ENCODE peak calls at places on chromosomes 13 and 19, in four cellular contexts. E is IMR-90, U is astrocyte, P is aorta. Y is an unnamed sample.

GRCh38 chr13:26446751-26447150 is 110.7 kb upstream of the WASF3 start:
- DNase-seq in E (no peak), U (no peak), P (no peak), Y (no peak)

GRCh38 chr19:44806271-44806670 is 2.6 kb upstream of the BCAM start:
- DNase-seq in E (no peak), U (no peak), P (no peak), Y (peak; percentile 65)

GRCh38 chr19:51480590-51480989 is 2.3 kb downstream of the CEACAM18 start:
- DNase-seq in E (no peak), U (no peak), P (no peak), Y (peak; percentile 58)

GRCh38 chr13:114282143-114282685 is 813 bp downstream of the UPF3A start:
- DNase-seq in E (peak; percentile 65), U (no peak), P (peak; percentile 84), Y (peak; percentile 52)

GRCh38 chr13:113393572-113394503 is 29.9 kb upstream of the GRTP1 start:
- DNase-seq in E (peak; percentile 59), U (peak; percentile 20), P (peak; percentile 93), Y (peak; percentile 72)

GRCh38 chr19:17243340-17243853 is 2.3 kb downstream of the NR2F6 start:
- DNase-seq in E (no peak), U (no peak), P (no peak), Y (no peak)

GRCh38 chr13:45231722-45232121 is 30.9 kb upstream of the KCTD4 start:
- DNase-seq in E (peak; percentile 63), U (peak; percentile 52), P (no peak), Y (no peak)

GRCh38 chr13:22563272-22563671 is 617.5 kb upstream of the SGCG start:
- DNase-seq in E (no peak), U (no peak), P (no peak), Y (no peak)

GRCh38 chr13:50797081-50797480 is 46.4 kb downstream of the DLEU7 start:
- DNase-seq in E (no peak), U (peak; percentile 4), P (no peak), Y (no peak)

GRCh38 chr13:78239681-78240080 is 321.1 kb upstream of the EDNRB start:
- DNase-seq in E (peak; percentile 1), U (no peak), P (no peak), Y (no peak)

GRCh38 chr19:409515-410242 is 732 bp upstream of the C2CD4C start:
- DNase-seq in E (no peak), U (no peak), P (peak; percentile 67), Y (no peak)

GRCh38 chr19:3109491-3109890 is 15.3 kb downstream of the GNA11 start:
- DNase-seq in E (no peak), U (no peak), P (no peak), Y (no peak)

GRCh38 chr13:83295684-83296083 is 586.6 kb downstream of the SLITRK1 start:
- DNase-seq in E (peak; percentile 11), U (no peak), P (no peak), Y (no peak)

GRCh38 chr19:48405850-48406249 is 12.4 kb downstream of the GRIN2D start:
- DNase-seq in E (peak; percentile 18), U (no peak), P (no peak), Y (no peak)

GRCh38 chr19:45075215-45076028 is 856 bp downstream of the ZNF296 start:
- DNase-seq in E (no peak), U (no peak), P (peak; percentile 85), Y (peak; percentile 85)

GRCh38 chr13:110319774-110320509 is 12.9 kb downstream of the COL4A2 start:
- DNase-seq in E (peak; percentile 86), U (peak; percentile 95), P (peak; percentile 88), Y (no peak)
- H3K4me3 ChIP-seq in E (no peak overlapping the region), U (peak overlapping the region; percentile 24), P (no peak overlapping the region), Y (no peak overlapping the region)

DNA sequence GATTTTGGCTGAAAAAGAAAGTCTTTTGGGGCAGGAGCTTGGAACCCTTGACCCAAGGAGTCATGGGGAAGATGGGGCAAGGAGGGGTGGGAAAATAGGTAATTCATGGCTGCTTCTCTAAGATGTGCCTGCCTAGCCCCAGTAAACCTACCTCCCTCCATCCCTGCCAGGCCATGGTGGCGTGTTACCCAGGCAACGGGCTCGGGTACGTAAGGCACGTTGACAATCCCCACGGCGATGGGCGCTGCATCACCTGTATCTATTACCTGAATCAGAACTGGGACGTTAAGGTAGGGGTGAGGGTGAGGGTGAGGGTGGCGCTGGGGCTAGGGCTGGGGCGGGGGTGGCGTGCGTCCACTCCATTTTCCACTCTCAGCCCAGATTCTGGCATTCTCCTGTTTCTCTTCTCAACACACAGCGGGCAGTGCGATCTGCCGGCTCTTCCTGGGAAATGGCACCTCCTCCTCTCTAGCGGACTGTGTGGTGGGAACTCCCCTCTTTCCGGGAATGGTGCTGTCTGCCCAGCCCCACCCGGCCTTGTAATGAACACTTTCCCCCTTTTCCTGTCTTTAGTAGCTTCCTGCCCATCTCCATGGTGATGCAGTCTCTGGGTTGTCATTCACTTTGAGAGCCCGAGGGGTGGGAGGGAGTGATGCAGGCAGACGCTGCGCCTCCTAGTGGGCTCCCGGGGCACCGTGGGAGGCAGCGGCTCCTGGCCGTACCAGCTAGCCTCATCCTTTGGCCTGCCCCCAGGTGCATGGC is 7.6 kb downstream of the EGLN2 start:
- DNase-seq in E (peak; percentile 95), U (peak; percentile 94), P (peak; percentile 93), Y (peak; percentile 95)
- H3K4me3 ChIP-seq in E (no peak overlapping the region), U (no peak overlapping the region), P (no peak overlapping the region), Y (no peak overlapping the region)

GRCh38 chr19:1467512-1468273 is 11.3 kb downstream of the C19orf25 start:
- DNase-seq in E (no peak), U (no peak), P (no peak), Y (no peak)
- H3K4me3 ChIP-seq in E (no peak overlapping the region), U (no peak overlapping the region), P (no peak overlapping the region), Y (no peak overlapping the region)

DNA sequence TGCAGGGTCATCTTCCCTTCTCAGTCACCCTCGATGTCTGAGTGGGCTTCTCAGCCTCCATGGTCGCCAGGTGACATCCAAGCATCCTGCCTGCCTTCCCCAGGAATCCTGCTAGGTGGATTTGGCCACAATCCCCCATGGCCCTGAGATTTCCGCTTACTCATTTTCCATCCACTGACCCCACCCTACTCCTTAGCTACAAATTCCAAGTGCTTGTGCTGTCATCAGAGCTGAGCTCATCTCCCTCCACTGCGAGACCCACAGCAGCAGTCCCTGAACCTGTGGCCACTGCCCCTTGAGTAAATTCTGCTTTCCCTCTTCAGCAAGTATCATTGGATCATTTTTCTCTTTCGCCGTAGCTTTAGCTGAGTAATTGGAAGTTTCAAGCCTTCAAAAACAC is 90.5 kb upstream of the ANKRD10 start:
- DNase-seq in E (peak; percentile 67), U (peak; percentile 54), P (no peak), Y (no peak)
- H3K4me3 ChIP-seq in E (no peak overlapping the region), U (no peak overlapping the region), P (no peak overlapping the region), Y (no peak overlapping the region)

DNA sequence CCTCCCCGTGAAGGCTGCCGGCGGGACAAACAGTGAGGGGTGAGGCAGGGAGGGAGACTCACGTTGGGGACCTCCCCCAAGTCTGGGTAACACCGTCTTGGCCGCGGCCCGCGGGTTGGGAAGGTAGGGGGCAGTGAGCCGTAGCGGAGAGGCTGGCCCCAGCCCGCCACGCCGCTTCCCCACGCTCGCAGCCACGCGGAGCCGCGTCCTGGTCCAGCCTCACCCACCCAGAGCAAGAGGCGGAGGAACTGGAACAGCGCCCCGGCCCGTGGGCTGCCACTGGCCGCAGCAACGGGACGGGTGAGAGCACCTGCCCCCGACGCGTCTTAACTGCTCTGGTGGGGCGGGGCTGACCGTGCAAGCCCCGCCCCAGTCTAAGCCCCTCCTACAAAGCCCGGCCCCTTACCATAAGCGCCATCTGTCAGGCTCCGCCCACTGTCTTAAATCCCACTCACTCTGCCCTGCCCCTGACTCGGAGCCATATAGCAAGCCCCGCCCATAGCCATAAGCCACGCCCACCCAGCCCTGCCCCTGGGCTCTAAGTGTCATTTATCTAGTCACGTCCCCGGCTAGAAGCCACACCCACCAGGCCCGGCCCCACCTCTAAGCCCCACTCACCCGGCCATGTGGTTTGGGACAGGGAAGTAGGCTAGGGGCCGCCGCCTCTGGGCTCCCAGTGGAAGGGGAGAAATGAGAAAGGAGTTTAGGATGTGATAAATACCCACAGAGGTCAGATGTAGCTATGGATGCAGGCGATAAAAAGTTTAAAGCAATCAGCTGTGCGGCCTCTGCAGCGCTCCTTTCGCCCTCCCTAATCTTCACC is 2.1 kb upstream of the CCL25 start:
- DNase-seq in E (peak; percentile 55), U (peak; percentile 22), P (peak; percentile 91), Y (peak; percentile 94)
- H3K4me3 ChIP-seq in E (no peak overlapping the region), U (no peak overlapping the region), P (no peak overlapping the region), Y (peak overlapping the region; percentile 41)

GRCh38 chr13:31965361-31966066 is 66.1 kb upstream of the FRY start:
- DNase-seq in E (peak; percentile 84), U (peak; percentile 62), P (no peak), Y (no peak)
- H3K4me3 ChIP-seq in E (no peak overlapping the region), U (no peak overlapping the region), P (no peak overlapping the region), Y (no peak overlapping the region)

DNA sequence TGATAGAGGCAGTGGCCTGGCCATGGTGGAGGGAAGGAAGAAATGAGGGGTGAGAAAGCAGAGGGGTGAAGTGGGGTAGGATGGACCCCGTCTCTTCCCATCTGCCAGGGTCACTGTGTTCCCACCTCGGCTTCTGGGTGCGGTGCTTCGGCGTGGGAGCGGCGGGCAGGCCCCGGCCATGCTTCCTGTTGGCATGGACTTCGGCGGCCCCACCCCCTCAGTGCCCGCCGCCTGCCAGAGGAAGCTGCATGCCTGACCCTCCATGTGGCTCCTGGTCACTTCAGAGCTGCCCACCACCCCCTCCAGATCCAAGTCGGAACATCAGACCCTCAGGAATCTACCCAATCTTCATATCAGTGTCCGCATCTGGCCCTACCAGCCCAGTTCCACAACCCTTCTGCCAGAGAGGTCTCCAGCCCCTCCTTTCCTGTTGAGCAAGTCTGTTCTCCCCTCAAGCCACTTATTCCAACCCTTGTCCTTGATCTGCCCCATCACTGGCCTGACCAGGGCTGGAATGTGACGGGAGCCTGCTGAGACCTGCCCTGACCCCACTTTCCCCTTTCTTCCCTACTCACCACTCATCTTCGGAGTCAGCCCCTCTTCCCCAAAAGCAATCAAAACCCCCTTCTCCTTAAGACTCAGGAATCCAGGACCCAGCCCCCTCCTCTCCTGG is 1.5 kb downstream of the KCNN4 start:
- DNase-seq in E (no peak), U (no peak), P (no peak), Y (no peak)
- H3K4me3 ChIP-seq in E (no peak overlapping the region), U (peak overlapping the region; percentile 13), P (no peak overlapping the region), Y (no peak overlapping the region)

Y was measured in HAP-1.